ENCODE peak calls at places on chromosomes 16 and 17, in five cellular contexts. X is omental fat pad, F is tibial artery, Y is H1, Q is RWPE1. N is an unnamed sample.

GRCh38 chr17:82198092-82198491 is 14.6 kb downstream of the CCDC57 start:
- DNase-seq in X (no peak), F (no peak), Y (no peak), Q (no peak), N (no peak)

GRCh38 chr17:40432864-40433528 is 10.3 kb upstream of the IGFBP4 start:
- DNase-seq in X (no peak), F (peak), Y (no peak), Q (no peak), N (no peak)

GRCh38 chr17:8954339-8954738 is 11.2 kb downstream of the PIK3R5 start:
- DNase-seq in X (no peak), F (peak), Y (peak), Q (no peak), N (peak)

GRCh38 chr16:74829637-74830036 is 55.0 kb upstream of the FA2H start:
- DNase-seq in X (no peak), F (no peak), Y (no peak), Q (no peak), N (no peak)

GRCh38 chr17:49707246-49707607 is 537 bp downstream of the SLC35B1 start:
- DNase-seq in X (no peak), F (no peak), Y (no peak), Q (no peak), N (no peak)

GRCh38 chr16:1257561-1258217 is 1.8 kb downstream of the TPSD1 start:
- DNase-seq in X (no peak), F (no peak), Y (no peak), Q (no peak), N (no peak)

GRCh38 chr17:73535746-73536145 is 108.5 kb downstream of the SDK2 start:
- DNase-seq in X (no peak), F (no peak), Y (no peak), Q (no peak), N (no peak)

GRCh38 chr16:12467418-12468210 is 336.1 kb downstream of the CPPED1 start:
- DNase-seq in X (no peak), F (no peak), Y (no peak), Q (no peak), N (no peak)

GRCh38 chr16:74034862-74035261 is 261.8 kb upstream of the PSMD7 start:
- DNase-seq in X (no peak), F (no peak), Y (no peak), Q (peak), N (no peak)

GRCh38 chr17:12831839-12832238 is 42.5 kb downstream of the ARHGAP44 start:
- DNase-seq in X (no peak), F (no peak), Y (no peak), Q (no peak), N (no peak)

GRCh38 chr16:49434733-49435132 is 61.1 kb downstream of the C16orf78 start:
- DNase-seq in X (no peak), F (no peak), Y (no peak), Q (no peak), N (no peak)

GRCh38 chr17:59167571-59168001 is 12.0 kb downstream of the PRR11 start:
- DNase-seq in X (no peak), F (no peak), Y (no peak), Q (no peak), N (no peak)

GRCh38 chr16:17365591-17366298 is 105.0 kb downstream of the XYLT1 start:
- DNase-seq in X (no peak), F (no peak), Y (no peak), Q (no peak), N (no peak)

GRCh38 chr17:74759941-74760340 is 11.5 kb downstream of the NHERF1 start:
- DNase-seq in X (no peak), F (no peak), Y (no peak), Q (peak), N (no peak)

GRCh38 chr17:31598388-31598760 is 206.9 kb downstream of the RAB11FIP4 start:
- DNase-seq in X (no peak), F (no peak), Y (no peak), Q (no peak), N (no peak)

GRCh38 chr16:46650224-46650623 is 29.0 kb upstream of the SHCBP1 start:
- DNase-seq in X (no peak), F (no peak), Y (no peak), Q (no peak), N (no peak)

GRCh38 chr16:24288516-24288915 is 32.4 kb downstream of the CACNG3 start:
- DNase-seq in X (no peak), F (no peak), Y (no peak), Q (no peak), N (no peak)

GRCh38 chr17:1519678-1520077 is 3.3 kb upstream of the INPP5K start:
- DNase-seq in X (no peak), F (no peak), Y (no peak), Q (no peak), N (no peak)

GRCh38 chr17:56806949-56807348 is 26.8 kb downstream of the C17orf67 start:
- DNase-seq in X (no peak), F (no peak), Y (no peak), Q (no peak), N (no peak)

GRCh38 chr17:1068356-1068755 is 71.4 kb downstream of the TIMM22 start:
- DNase-seq in X (no peak), F (no peak), Y (no peak), Q (no peak), N (no peak)

GRCh38 chr16:30737794-30738648 is 10.2 kb upstream of the PHKG2 start:
- DNase-seq in X (no peak), F (no peak), Y (no peak), Q (no peak), N (no peak)

GRCh38 chr16:1213796-1214372 is 11.2 kb downstream of the TPSG1 start:
- DNase-seq in X (no peak), F (no peak), Y (no peak), Q (no peak), N (no peak)

GRCh38 chr17:9566067-9566466 is 9.6 kb downstream of the STX8 start:
- DNase-seq in X (no peak), F (no peak), Y (no peak), Q (no peak), N (no peak)

GRCh38 chr17:50865060-50865867 is 890 bp downstream of the TOB1 start:
- DNase-seq in X (no peak), F (peak), Y (no peak), Q (peak), N (no peak)

GRCh38 chr16:56311208-56312027 is 113.9 kb downstream of the AMFR start:
- DNase-seq in X (no peak), F (no peak), Y (no peak), Q (no peak), N (no peak)

GRCh38 chr16:19438739-19439138 is 21.1 kb downstream of the TMC5 start:
- DNase-seq in X (no peak), F (no peak), Y (no peak), Q (no peak), N (no peak)

GRCh38 chr17:61206922-61207321 is 192.7 kb upstream of the TBX2 start:
- DNase-seq in X (no peak), F (no peak), Y (no peak), Q (no peak), N (no peak)

GRCh38 chr16:12184419-12184831 is 207.9 kb downstream of the SNX29 start:
- DNase-seq in X (no peak), F (no peak), Y (no peak), Q (no peak), N (no peak)

GRCh38 chr17:49353607-49354006 is 8.4 kb downstream of the ZNF652 start:
- DNase-seq in X (no peak), F (no peak), Y (no peak), Q (no peak), N (no peak)

GRCh38 chr16:842061-842476 is 41.5 kb upstream of the GNG13 start:
- DNase-seq in X (no peak), F (no peak), Y (no peak), Q (no peak), N (no peak)

GRCh38 chr16:88785106-88785924 is at the start of gene PIEZO1:
- DNase-seq in X (no peak), F (peak), Y (no peak), Q (peak), N (peak)

GRCh38 chr17:40936437-40936971 is 942 bp downstream of the KRT23 start:
- DNase-seq in X (no peak), F (no peak), Y (no peak), Q (no peak), N (no peak)

GRCh38 chr17:80270836-80271235 is 10.2 kb downstream of the RNF213 start:
- DNase-seq in X (no peak), F (no peak), Y (peak), Q (peak), N (no peak)

GRCh38 chr16:4390266-4391260 is 18.9 kb downstream of the VASN start:
- DNase-seq in X (no peak), F (no peak), Y (no peak), Q (no peak), N (no peak)

GRCh38 chr17:29682054-29682453 is 59.3 kb upstream of the CORO6 start:
- DNase-seq in X (no peak), F (no peak), Y (no peak), Q (no peak), N (no peak)

GRCh38 chr17:9360610-9361571 is 214.7 kb downstream of the STX8 start:
- DNase-seq in X (no peak), F (peak), Y (no peak), Q (peak), N (no peak)

GRCh38 chr17:82267575-82268379 is 5.7 kb downstream of the CSNK1D start:
- DNase-seq in X (peak), F (peak), Y (no peak), Q (peak), N (peak)

GRCh38 chr17:77404812-77405581 is 264.2 kb downstream of the SEC14L1 start:
- DNase-seq in X (no peak), F (peak), Y (no peak), Q (peak), N (no peak)

GRCh38 chr16:3143598-3144330 is 8.9 kb downstream of the ZNF213 start:
- DNase-seq in X (no peak), F (no peak), Y (no peak), Q (no peak), N (no peak)

DNA sequence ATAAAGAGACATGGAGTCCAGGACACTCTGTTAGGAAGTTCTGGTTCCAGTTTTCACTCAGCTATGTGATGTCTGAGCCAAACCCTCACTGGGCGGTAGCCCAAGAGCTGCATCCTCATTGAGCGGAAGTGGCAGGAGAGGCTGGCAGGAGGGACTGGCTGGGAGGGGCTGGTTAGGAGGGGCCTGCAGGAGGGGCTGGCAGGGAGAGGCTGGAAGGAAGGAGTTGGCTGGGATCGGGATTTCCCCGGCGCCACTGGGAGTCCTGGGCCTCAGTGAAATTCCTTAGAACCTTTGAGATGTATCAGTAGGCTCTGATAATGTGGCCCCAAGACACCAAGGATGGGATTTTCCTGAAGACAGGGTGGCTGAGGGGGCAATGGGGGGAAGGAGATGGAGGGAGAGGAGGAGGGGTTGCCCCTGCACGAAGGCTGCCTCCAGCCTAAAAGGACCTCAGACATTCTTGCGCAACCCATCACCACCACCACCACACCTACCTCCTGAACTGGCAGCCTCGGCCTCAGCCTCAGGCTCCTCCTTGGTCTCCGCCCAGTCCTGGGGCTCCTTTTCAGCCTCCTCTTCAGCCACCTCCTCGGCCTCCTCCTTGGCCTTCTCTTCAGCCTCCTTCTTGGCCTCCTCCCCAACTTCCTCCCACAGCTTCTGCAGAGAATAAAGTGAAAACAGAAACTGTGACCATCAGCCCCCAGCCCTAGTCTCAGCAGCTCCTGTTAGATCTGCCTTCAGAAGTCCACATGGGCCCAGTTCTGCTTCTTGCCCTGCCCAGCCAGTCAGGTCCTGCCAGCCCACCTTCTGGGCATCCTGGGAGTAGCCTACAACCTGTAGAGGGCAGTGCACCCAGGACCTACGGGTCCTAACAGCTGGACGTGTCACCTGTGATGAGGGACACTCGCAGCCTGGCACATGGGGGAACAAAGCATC is 31.7 kb downstream of the CNGB1 start:
- DNase-seq in X (no peak), F (peak), Y (no peak), Q (peak), N (peak)
- TF ChIP-seq CTCF in X (no peak), F (no peak), Y (peak), Q (no peak), N (no peak)

DNA sequence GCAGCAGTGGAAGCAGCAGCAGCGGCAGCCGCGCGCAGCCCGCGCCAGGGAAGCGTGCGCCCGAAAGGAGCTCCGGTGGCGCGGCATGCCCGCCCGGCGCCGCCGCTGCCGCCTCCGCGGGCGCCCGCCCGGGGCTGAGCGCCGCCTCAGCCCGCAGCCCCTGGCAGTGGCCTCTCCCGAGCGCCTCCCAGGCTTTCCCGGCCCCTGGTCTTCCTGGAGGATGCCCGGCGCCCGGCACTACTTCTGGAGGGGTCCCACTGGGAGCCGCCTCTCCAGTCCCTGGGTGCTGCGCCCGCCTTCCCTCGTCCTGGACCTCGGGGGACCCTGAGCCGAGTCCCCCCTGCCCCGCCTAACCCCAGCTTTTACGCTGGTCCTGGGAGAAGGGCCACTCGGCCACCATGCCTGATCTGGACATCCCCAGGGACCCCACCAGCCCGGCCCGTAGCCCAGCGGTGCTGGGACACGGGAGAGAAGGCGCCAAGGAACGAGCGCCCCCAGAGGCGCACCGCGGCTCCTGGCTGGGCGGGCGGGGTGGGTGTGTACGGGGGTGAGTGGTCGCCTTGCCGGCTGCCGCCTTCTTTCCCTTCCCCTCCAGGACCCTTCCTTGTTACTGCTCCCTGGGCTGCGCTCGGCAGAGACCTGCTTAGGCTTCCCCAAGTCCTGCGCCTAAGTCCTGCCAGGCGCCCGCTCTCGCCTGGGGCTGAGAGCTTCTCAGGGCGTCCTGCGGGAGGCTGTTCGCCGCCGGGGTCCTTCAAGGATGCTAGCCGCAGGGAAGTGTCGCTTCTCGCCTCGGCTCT is 713 bp downstream of the ASIC2 start:
- DNase-seq in X (no peak), F (no peak), Y (peak), Q (peak), N (no peak)
- TF ChIP-seq CTCF in X (no peak), F (no peak), Y (peak), Q (peak), N (no peak)

GRCh38 chr17:7038025-7038862 is 2.4 kb downstream of the SLC16A13 start:
- DNase-seq in X (no peak), F (no peak), Y (no peak), Q (no peak), N (no peak)

GRCh38 chr17:7034955-7035590 is 742 bp upstream of the SLC16A13 start:
- DNase-seq in X (no peak), F (no peak), Y (no peak), Q (no peak), N (no peak)

DNA sequence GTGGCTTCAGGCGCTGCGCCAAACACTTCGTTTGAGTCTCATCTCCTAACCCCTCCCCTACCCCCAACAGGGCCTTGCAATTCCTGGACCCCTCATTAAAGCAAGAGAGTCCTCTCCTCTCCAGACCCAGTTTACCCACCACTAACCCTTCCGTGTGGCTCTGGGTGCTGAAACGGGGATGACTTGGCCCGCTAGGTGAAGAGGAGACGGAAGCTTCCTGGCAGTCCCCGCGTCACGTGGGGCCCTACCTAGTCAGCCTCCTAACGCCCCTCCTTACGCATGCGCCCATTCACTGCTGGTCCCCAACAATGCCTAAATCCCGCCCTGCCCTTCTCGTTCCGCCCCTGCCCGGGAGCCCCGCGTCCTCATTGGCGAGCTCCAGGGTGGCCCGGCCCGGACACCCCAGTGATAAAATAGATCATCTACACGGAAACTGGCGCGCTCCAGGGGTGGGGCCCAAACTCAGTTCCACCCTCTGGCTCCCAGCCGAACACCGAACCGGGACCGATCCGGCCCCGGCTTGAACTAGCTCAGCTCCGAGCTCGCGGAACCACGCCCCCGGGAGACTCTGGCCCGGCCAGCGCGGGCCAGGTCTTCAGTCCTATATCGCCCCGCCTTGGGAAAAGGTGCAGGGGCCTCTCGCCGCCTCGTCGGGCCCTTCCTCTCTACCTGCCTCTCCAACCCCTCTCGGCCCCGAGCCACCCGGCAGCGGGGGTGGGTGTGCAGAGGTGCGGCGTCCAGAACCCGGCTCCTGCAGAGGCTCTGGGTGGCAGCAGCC is at the start of gene SLC16A13:
- DNase-seq in X (peak), F (peak), Y (peak), Q (peak), N (peak)
- TF ChIP-seq CTCF in X (no peak), F (no peak), Y (no peak), Q (no peak), N (no peak)

GRCh38 chr16:16143038-16143763 is 80.1 kb downstream of the ABCC6 start:
- DNase-seq in X (no peak), F (no peak), Y (no peak), Q (no peak), N (no peak)
- TF ChIP-seq CTCF in X (no peak), F (no peak), Y (peak), Q (no peak), N (no peak)

DNA sequence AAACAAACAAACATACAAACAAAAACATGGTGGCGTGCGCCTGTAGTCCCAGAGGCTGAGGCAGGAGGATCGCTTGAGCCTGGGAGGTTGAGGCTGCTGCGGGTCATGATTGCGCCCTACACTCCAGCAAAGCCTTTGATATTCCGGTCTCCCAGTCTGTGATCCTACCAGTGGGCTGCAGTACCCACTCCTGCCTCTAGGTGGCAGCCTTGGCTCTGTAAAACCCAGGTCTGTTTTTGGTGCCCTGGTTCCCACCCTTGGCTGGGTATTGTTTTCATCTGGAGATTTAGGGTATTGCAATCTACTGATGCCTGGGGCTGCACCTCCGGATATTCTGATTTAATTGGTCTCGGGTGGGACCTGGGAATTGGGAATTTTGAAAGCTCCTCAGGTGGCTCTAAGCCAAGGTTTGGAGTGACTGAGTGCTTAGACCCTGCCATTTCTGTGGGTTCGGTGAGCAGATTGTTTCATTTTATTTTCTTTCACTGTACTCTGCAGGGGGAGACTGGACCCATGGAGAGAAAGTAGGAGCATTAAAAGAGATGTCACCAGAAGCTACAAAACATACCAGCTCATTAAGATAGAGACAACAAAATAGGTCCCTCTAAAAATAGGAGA is 40.5 kb downstream of the MYH3 start:
- DNase-seq in X (peak), F (peak), Y (peak), Q (peak), N (peak)
- TF ChIP-seq CTCF in X (no peak), F (peak), Y (peak), Q (peak), N (peak)

GRCh38 chr16:83116274-83116892 is 489.6 kb downstream of the CDH13 start:
- DNase-seq in X (no peak), F (no peak), Y (no peak), Q (no peak), N (no peak)
- TF ChIP-seq CTCF in X (no peak), F (no peak), Y (peak), Q (no peak), N (no peak)

GRCh38 chr16:62225675-62226074 is 189.4 kb upstream of the CDH8 start:
- DNase-seq in X (peak), F (peak), Y (peak), Q (peak), N (peak)
- TF ChIP-seq CTCF in X (no peak), F (no peak), Y (peak), Q (peak), N (peak)

GRCh38 chr16:81995651-81996050 is 15.6 kb downstream of the SDR42E1 start:
- DNase-seq in X (no peak), F (no peak), Y (no peak), Q (no peak), N (no peak)

GRCh38 chr16:81996664-81997529 is 14.4 kb downstream of the SDR42E1 start:
- DNase-seq in X (no peak), F (no peak), Y (no peak), Q (peak), N (no peak)

GRCh38 chr16:81997738-81998137 is 13.5 kb downstream of the SDR42E1 start:
- DNase-seq in X (no peak), F (no peak), Y (no peak), Q (peak), N (no peak)

GRCh38 chr16:81994485-81994884 is 16.8 kb downstream of the SDR42E1 start:
- DNase-seq in X (no peak), F (no peak), Y (no peak), Q (no peak), N (no peak)
- TF ChIP-seq CTCF in X (no peak), F (no peak), Y (peak), Q (no peak), N (no peak)